ENCODE peak calls at places on chromosome 11, in eight cellular contexts. One of them, this sample, is unnamed.

GRCh38 chr11:57205046-57205671 is 23.4 kb downstream of the LRRC55 start:
- DNase-seq in heart left ventricle: no peak
- DNase-seq in endodermal cell: peak
- DNase-seq in AG04450: no peak
- DNase-seq in HCEC 1CT: peak
- DNase-seq in GM18507: no peak
- DNase-seq in mammary epithelial cell: peak
- DNase-seq in NCI-H2029: no peak
- DNase-seq in this sample: peak

GRCh38 chr11:64461081-64461480 is 102.1 kb downstream of the RPS6KA4 start:
- DNase-seq in heart left ventricle: no peak
- DNase-seq in endodermal cell: no peak
- DNase-seq in AG04450: no peak
- DNase-seq in HCEC 1CT: no peak
- DNase-seq in GM18507: no peak
- DNase-seq in mammary epithelial cell: no peak
- DNase-seq in NCI-H2029: no peak
- DNase-seq in this sample: no peak

GRCh38 chr11:23090659-23091058 is 230.4 kb upstream of the CCDC179 start:
- DNase-seq in heart left ventricle: no peak
- DNase-seq in endodermal cell: no peak
- DNase-seq in AG04450: no peak
- DNase-seq in HCEC 1CT: no peak
- DNase-seq in GM18507: no peak
- DNase-seq in mammary epithelial cell: no peak
- DNase-seq in NCI-H2029: no peak
- DNase-seq in this sample: no peak

GRCh38 chr11:102603091-102603490 is 22.0 kb downstream of the MMP20 start:
- DNase-seq in heart left ventricle: no peak
- DNase-seq in endodermal cell: no peak
- DNase-seq in AG04450: peak
- DNase-seq in HCEC 1CT: no peak
- DNase-seq in GM18507: no peak
- DNase-seq in mammary epithelial cell: peak
- DNase-seq in NCI-H2029: no peak
- DNase-seq in this sample: no peak

GRCh38 chr11:6674198-6674597 is 8.9 kb downstream of the MRPL17 start:
- DNase-seq in heart left ventricle: no peak
- DNase-seq in endodermal cell: no peak
- DNase-seq in AG04450: no peak
- DNase-seq in HCEC 1CT: no peak
- DNase-seq in GM18507: no peak
- DNase-seq in mammary epithelial cell: no peak
- DNase-seq in NCI-H2029: no peak
- DNase-seq in this sample: no peak

GRCh38 chr11:32034149-32034548 is 56.7 kb upstream of the RCN1 start:
- DNase-seq in heart left ventricle: no peak
- DNase-seq in endodermal cell: no peak
- DNase-seq in AG04450: peak
- DNase-seq in HCEC 1CT: peak
- DNase-seq in GM18507: no peak
- DNase-seq in mammary epithelial cell: peak
- DNase-seq in NCI-H2029: no peak
- DNase-seq in this sample: peak

GRCh38 chr11:124900464-124900863 is 2.8 kb upstream of the ROBO4 start:
- DNase-seq in heart left ventricle: peak
- DNase-seq in endodermal cell: peak
- DNase-seq in AG04450: peak
- DNase-seq in HCEC 1CT: peak
- DNase-seq in GM18507: no peak
- DNase-seq in mammary epithelial cell: peak
- DNase-seq in NCI-H2029: no peak
- DNase-seq in this sample: peak

GRCh38 chr11:34318111-34319037 is 39.4 kb downstream of the ABTB2 start:
- DNase-seq in heart left ventricle: no peak
- DNase-seq in endodermal cell: no peak
- DNase-seq in AG04450: no peak
- DNase-seq in HCEC 1CT: peak
- DNase-seq in GM18507: no peak
- DNase-seq in mammary epithelial cell: peak
- DNase-seq in NCI-H2029: no peak
- DNase-seq in this sample: no peak

GRCh38 chr11:106983251-106983650 is 35.0 kb downstream of the GUCY1A2 start:
- DNase-seq in heart left ventricle: no peak
- DNase-seq in endodermal cell: no peak
- DNase-seq in AG04450: no peak
- DNase-seq in HCEC 1CT: no peak
- DNase-seq in GM18507: no peak
- DNase-seq in mammary epithelial cell: no peak
- DNase-seq in NCI-H2029: no peak
- DNase-seq in this sample: no peak

GRCh38 chr11:76579047-76579751 is 91.3 kb downstream of the LRRC32 start:
- DNase-seq in heart left ventricle: peak
- DNase-seq in endodermal cell: peak
- DNase-seq in AG04450: no peak
- DNase-seq in HCEC 1CT: no peak
- DNase-seq in GM18507: no peak
- DNase-seq in mammary epithelial cell: no peak
- DNase-seq in NCI-H2029: no peak
- DNase-seq in this sample: peak

GRCh38 chr11:64239662-64240466 is 1.0 kb upstream of the FKBP2 start:
- DNase-seq in heart left ventricle: no peak
- DNase-seq in endodermal cell: no peak
- DNase-seq in AG04450: no peak
- DNase-seq in HCEC 1CT: no peak
- DNase-seq in GM18507: no peak
- DNase-seq in mammary epithelial cell: no peak
- DNase-seq in NCI-H2029: peak
- DNase-seq in this sample: no peak

GRCh38 chr11:67280791-67281551 is 8.1 kb upstream of the ANKRD13D start:
- DNase-seq in heart left ventricle: peak
- DNase-seq in endodermal cell: no peak
- DNase-seq in AG04450: no peak
- DNase-seq in HCEC 1CT: no peak
- DNase-seq in GM18507: no peak
- DNase-seq in mammary epithelial cell: no peak
- DNase-seq in NCI-H2029: no peak
- DNase-seq in this sample: no peak

GRCh38 chr11:87173185-87174039 is 135.7 kb downstream of the TMEM135 start:
- DNase-seq in heart left ventricle: no peak
- DNase-seq in endodermal cell: no peak
- DNase-seq in AG04450: peak
- DNase-seq in HCEC 1CT: peak
- DNase-seq in GM18507: no peak
- DNase-seq in mammary epithelial cell: peak
- DNase-seq in NCI-H2029: peak
- DNase-seq in this sample: peak

GRCh38 chr11:65414776-65415498 is 7.7 kb upstream of the NEAT1 start:
- DNase-seq in heart left ventricle: peak
- DNase-seq in endodermal cell: no peak
- DNase-seq in AG04450: no peak
- DNase-seq in HCEC 1CT: peak
- DNase-seq in GM18507: no peak
- DNase-seq in mammary epithelial cell: no peak
- DNase-seq in NCI-H2029: no peak
- DNase-seq in this sample: no peak

GRCh38 chr11:118028626-118029025 is 42.4 kb downstream of the IL10RA start:
- DNase-seq in heart left ventricle: no peak
- DNase-seq in endodermal cell: no peak
- DNase-seq in AG04450: no peak
- DNase-seq in HCEC 1CT: no peak
- DNase-seq in GM18507: no peak
- DNase-seq in mammary epithelial cell: no peak
- DNase-seq in NCI-H2029: no peak
- DNase-seq in this sample: no peak

GRCh38 chr11:134468081-134468668 is 56.1 kb upstream of the B3GAT1 start:
- DNase-seq in heart left ventricle: no peak
- DNase-seq in endodermal cell: no peak
- DNase-seq in AG04450: no peak
- DNase-seq in HCEC 1CT: no peak
- DNase-seq in GM18507: no peak
- DNase-seq in mammary epithelial cell: no peak
- DNase-seq in NCI-H2029: no peak
- DNase-seq in this sample: no peak

GRCh38 chr11:86749861-86750401 is 50.4 kb upstream of the PRSS23 start:
- DNase-seq in heart left ventricle: no peak
- DNase-seq in endodermal cell: no peak
- DNase-seq in AG04450: no peak
- DNase-seq in HCEC 1CT: no peak
- DNase-seq in GM18507: no peak
- DNase-seq in mammary epithelial cell: no peak
- DNase-seq in NCI-H2029: no peak
- DNase-seq in this sample: no peak

GRCh38 chr11:112004389-112004788 is 20.8 kb upstream of the DLAT start:
- DNase-seq in heart left ventricle: no peak
- DNase-seq in endodermal cell: peak
- DNase-seq in AG04450: no peak
- DNase-seq in HCEC 1CT: no peak
- DNase-seq in GM18507: peak
- DNase-seq in mammary epithelial cell: no peak
- DNase-seq in NCI-H2029: no peak
- DNase-seq in this sample: peak

GRCh38 chr11:123587044-123587443 is 67.4 kb downstream of the SCN3B start:
- DNase-seq in heart left ventricle: no peak
- DNase-seq in endodermal cell: no peak
- DNase-seq in AG04450: no peak
- DNase-seq in HCEC 1CT: no peak
- DNase-seq in GM18507: no peak
- DNase-seq in mammary epithelial cell: no peak
- DNase-seq in NCI-H2029: no peak
- DNase-seq in this sample: peak

GRCh38 chr11:46391578-46392420 is at the start of gene CHRM4:
- DNase-seq in heart left ventricle: no peak
- DNase-seq in endodermal cell: peak
- DNase-seq in AG04450: no peak
- DNase-seq in HCEC 1CT: peak
- DNase-seq in GM18507: no peak
- DNase-seq in mammary epithelial cell: peak
- DNase-seq in NCI-H2029: peak
- DNase-seq in this sample: peak

GRCh38 chr11:45208135-45208534 is 61.7 kb downstream of the PRDM11 start:
- DNase-seq in heart left ventricle: no peak
- DNase-seq in endodermal cell: no peak
- DNase-seq in AG04450: no peak
- DNase-seq in HCEC 1CT: no peak
- DNase-seq in GM18507: no peak
- DNase-seq in mammary epithelial cell: no peak
- DNase-seq in NCI-H2029: peak
- DNase-seq in this sample: no peak

GRCh38 chr11:103587951-103588788 is 448.3 kb upstream of the DDI1 start:
- DNase-seq in heart left ventricle: no peak
- DNase-seq in endodermal cell: no peak
- DNase-seq in AG04450: no peak
- DNase-seq in HCEC 1CT: no peak
- DNase-seq in GM18507: no peak
- DNase-seq in mammary epithelial cell: no peak
- DNase-seq in NCI-H2029: peak
- DNase-seq in this sample: peak

GRCh38 chr11:69380921-69381581 is 87.1 kb downstream of the MYEOV start:
- DNase-seq in heart left ventricle: peak
- DNase-seq in endodermal cell: peak
- DNase-seq in AG04450: no peak
- DNase-seq in HCEC 1CT: no peak
- DNase-seq in GM18507: no peak
- DNase-seq in mammary epithelial cell: no peak
- DNase-seq in NCI-H2029: no peak
- DNase-seq in this sample: no peak

GRCh38 chr11:68213135-68213515 is at the start of gene KMT5B:
- DNase-seq in heart left ventricle: peak
- DNase-seq in endodermal cell: peak
- DNase-seq in AG04450: peak
- DNase-seq in HCEC 1CT: peak
- DNase-seq in GM18507: no peak
- DNase-seq in mammary epithelial cell: no peak
- DNase-seq in NCI-H2029: no peak
- DNase-seq in this sample: peak

GRCh38 chr11:67040147-67040546 is 16.5 kb upstream of the RHOD start:
- DNase-seq in heart left ventricle: no peak
- DNase-seq in endodermal cell: peak
- DNase-seq in AG04450: no peak
- DNase-seq in HCEC 1CT: no peak
- DNase-seq in GM18507: no peak
- DNase-seq in mammary epithelial cell: no peak
- DNase-seq in NCI-H2029: no peak
- DNase-seq in this sample: no peak

GRCh38 chr11:1761857-1762536 is 1.7 kb downstream of the CTSD start:
- DNase-seq in heart left ventricle: no peak
- DNase-seq in endodermal cell: no peak
- DNase-seq in AG04450: no peak
- DNase-seq in HCEC 1CT: no peak
- DNase-seq in GM18507: no peak
- DNase-seq in mammary epithelial cell: no peak
- DNase-seq in NCI-H2029: no peak
- DNase-seq in this sample: no peak

GRCh38 chr11:45927332-45927683 is 4.9 kb downstream of the LARGE2 start:
- DNase-seq in heart left ventricle: no peak
- DNase-seq in endodermal cell: peak
- DNase-seq in AG04450: no peak
- DNase-seq in HCEC 1CT: no peak
- DNase-seq in GM18507: no peak
- DNase-seq in mammary epithelial cell: no peak
- DNase-seq in NCI-H2029: no peak
- DNase-seq in this sample: no peak

GRCh38 chr11:103870821-103871309 is 165.6 kb upstream of the DDI1 start:
- DNase-seq in heart left ventricle: peak
- DNase-seq in endodermal cell: no peak
- DNase-seq in AG04450: no peak
- DNase-seq in HCEC 1CT: no peak
- DNase-seq in GM18507: no peak
- DNase-seq in mammary epithelial cell: no peak
- DNase-seq in NCI-H2029: no peak
- DNase-seq in this sample: peak

GRCh38 chr11:17473071-17473744 is 3.4 kb downstream of the ABCC8 start:
- DNase-seq in heart left ventricle: no peak
- DNase-seq in endodermal cell: peak
- DNase-seq in AG04450: no peak
- DNase-seq in HCEC 1CT: peak
- DNase-seq in GM18507: no peak
- DNase-seq in mammary epithelial cell: peak
- DNase-seq in NCI-H2029: no peak
- DNase-seq in this sample: peak